ENCODE peak calls at places on chromosome 18, in six cellular contexts. L is uterus, M is right lobe of liver, S is IMR-90, G is transverse colon, Y is A549. B is an unnamed sample.

GRCh38 chr18:41761329-41762028 is 193.6 kb upstream of the PIK3C3 start:
- DNase-seq in Y (peak), G (no peak), S (peak), M (no peak), L (no peak), B (no peak)

GRCh38 chr18:31723998-31724711 is 36.5 kb downstream of the SLC25A52 start:
- DNase-seq in G (peak), M (peak), Y (no peak), S (no peak), L (peak), B (peak)

GRCh38 chr18:13823707-13824395 is at the start of gene MC5R:
- DNase-seq in Y (peak), S (peak), G (peak), M (peak), L (peak), B (peak)

GRCh38 chr18:39434223-39434622 is 1868.6 kb upstream of the CELF4 start:
- DNase-seq in S (no peak), G (no peak), L (no peak), Y (no peak), M (no peak), B (no peak)

GRCh38 chr18:13003466-13003896 is 12.3 kb downstream of the CEP192 start:
- DNase-seq in G (no peak), Y (peak), S (peak), L (no peak), M (no peak), B (no peak)

GRCh38 chr18:12432881-12433280 is 25.2 kb downstream of the PRELID3A start:
- DNase-seq in G (no peak), Y (no peak), S (no peak), M (no peak), L (no peak), B (no peak)

GRCh38 chr18:10057808-10058791 is 144.3 kb downstream of the VAPA start:
- DNase-seq in M (no peak), S (peak), Y (peak), L (no peak), G (no peak), B (no peak)

GRCh38 chr18:33269223-33269622 is 171.3 kb downstream of the CCDC178 start:
- DNase-seq in L (no peak), Y (no peak), S (no peak), M (no peak), G (no peak), B (no peak)

GRCh38 chr18:36942264-36942663 is 113.3 kb downstream of the KIAA1328 start:
- DNase-seq in M (no peak), L (no peak), Y (peak), S (peak), G (no peak), B (no peak)

GRCh38 chr18:79950440-79951341 is 762 bp downstream of the SLC66A2 start:
- DNase-seq in G (peak), M (peak), Y (no peak), S (peak), L (no peak), B (peak)

GRCh38 chr18:79952996-79953559 is 1.6 kb upstream of the SLC66A2 start:
- DNase-seq in Y (no peak), L (no peak), M (no peak), G (peak), S (no peak), B (no peak)

GRCh38 chr18:79949571-79950439 is 1.6 kb downstream of the SLC66A2 start:
- DNase-seq in S (no peak), G (peak), M (peak), L (no peak), Y (no peak), B (no peak)

GRCh38 chr18:79952457-79952995 is 1.1 kb upstream of the SLC66A2 start:
- DNase-seq in Y (no peak), M (no peak), S (no peak), G (peak), L (no peak), B (no peak)

DNA sequence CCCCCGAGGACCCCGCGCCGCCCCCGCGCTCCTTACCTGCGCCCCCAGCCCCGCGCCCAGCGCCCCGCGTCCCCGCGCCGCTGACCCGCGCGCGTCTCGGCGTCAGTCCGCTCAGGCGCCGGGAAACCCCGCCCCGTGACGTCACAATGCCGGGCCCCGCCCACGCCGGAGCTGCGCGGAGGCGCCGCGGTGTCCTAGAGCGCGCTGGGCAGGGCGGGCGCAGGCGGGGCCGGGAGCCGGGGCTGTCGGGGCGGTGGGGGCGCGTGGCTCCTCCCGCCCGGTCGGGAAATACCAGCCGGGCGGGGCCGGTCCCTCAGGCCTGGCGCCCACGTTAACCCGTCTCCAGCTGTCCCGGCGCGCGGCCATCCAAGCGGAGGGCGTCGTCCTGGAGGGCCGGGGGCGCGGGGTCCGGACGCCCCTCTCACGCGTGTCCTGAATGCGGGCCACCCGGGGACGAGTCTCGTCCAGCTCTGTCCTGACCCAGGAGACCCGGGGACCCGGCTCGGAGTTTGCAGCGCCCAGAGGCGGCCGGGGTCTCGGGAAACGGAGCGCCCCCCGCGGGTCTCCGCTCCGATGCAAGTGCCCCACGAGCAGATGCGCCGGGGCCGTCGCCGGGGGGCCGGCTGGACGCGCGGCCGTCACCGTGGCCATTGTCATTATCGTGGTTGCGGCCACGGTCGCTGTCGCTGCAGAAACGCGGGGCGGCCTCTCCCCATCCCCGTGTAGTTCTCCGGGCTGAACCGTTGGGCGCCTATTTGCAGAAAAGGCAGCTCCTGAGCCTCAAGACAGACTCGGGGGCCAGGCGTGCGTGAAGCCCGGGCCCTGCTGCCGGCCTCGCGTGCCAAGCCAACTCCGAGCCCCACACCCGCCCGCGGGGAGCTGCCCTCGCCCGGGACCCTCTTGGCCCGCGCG is at the start of gene SLC66A2:
- DNase-seq in M (peak), Y (peak), L (peak), S (peak), G (peak), B (peak)
- TF ChIP-seq POLR2A in M (peak), Y (peak), L (peak), S (peak), G (peak), B (no peak)

DNA sequence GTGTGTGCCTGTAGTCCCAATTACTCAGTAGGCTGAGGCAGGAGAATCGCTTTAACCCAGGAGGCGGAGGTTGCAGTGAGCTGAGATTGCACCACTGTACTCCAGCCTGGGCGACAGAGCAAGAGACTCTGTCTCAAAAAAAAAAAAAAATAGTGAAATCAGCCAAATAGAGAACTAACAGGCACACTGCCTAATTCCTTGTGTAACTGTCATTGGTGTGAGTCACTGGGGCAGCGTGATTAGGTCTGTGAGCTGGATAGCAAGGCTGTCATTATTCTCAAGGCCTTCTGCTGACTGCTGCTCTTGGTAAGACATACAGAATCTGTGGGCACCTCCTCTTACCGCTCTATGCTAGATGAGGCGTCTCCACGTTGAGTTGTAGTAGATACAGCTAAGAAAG is 270.3 kb downstream of the NEDD4L start:
- DNase-seq in G (peak), M (peak), Y (peak), S (peak), L (peak), B (peak)
- H3K27ac ChIP-seq in G (peak), M (peak), Y (peak), S (peak), L (peak), B (peak)

DNA sequence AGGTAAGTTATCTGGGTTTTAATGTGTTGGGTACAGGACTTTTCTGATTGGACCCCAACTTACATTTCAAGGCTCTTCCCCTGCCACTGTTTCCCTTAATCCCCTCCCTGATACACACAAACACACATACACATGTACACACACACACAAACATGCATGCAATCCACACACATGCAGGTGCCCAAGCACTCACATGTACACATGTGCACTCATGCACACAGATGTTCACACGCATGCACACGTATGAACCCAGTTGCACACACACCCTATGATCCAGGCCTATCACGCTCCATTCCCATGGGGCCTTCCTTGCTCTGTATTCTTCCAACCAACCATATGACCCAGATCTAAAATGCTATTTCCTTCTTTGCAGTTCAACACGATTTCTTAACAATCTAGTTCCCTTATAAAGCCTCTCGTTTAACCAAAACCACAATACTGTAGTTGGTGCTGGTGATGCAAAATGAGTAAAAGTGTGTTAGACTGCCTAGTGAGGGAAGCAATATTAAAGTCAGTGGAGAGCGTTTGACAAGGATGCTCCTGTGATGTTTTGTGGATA is 11.1 kb downstream of the SERPINB8 start:
- DNase-seq in Y (no peak), G (no peak), L (no peak), M (no peak), S (no peak), B (no peak)
- TF ChIP-seq POLR2A in Y (no peak), G (no peak), L (no peak), M (no peak), S (no peak), B (no peak)

DNA sequence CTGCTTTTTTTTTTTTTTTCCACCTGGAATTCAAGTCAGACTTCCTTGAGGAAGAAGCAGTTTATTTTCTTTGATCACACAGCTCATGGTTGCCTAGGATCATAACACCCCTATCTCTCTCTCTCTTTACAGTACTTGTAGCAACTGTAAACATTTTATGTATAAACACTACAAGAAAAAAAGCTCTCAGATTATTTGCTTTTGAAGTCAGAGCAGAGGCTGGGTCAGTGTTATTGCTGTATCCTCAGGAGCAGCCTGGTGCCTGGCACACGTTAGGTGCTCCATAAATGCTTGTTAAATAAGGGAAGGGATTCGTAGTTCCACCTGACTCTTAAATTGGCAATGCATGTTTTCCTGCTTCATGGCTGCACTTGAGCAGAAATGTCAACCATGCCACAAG is 221.2 kb downstream of the TGIF1 start:
- DNase-seq in Y (peak), M (no peak), L (no peak), S (peak), G (peak), B (no peak)
- H3K27ac ChIP-seq in Y (peak), M (no peak), L (no peak), S (no peak), G (peak), B (no peak)

GRCh38 chr18:59900222-59901128 is 679 bp downstream of the PMAIP1 start:
- DNase-seq in S (peak), G (peak), M (no peak), L (peak), Y (peak), B (peak)
- TF ChIP-seq POLR2A in S (peak), G (peak), M (no peak), L (no peak), Y (no peak), B (no peak)

GRCh38 chr18:58222439-58223125 is 178.6 kb downstream of the NEDD4L start:
- DNase-seq in L (no peak), G (no peak), M (no peak), S (peak), Y (no peak), B (no peak)
- H3K27ac ChIP-seq in L (peak), G (peak), M (no peak), S (no peak), Y (peak), B (peak)

DNA sequence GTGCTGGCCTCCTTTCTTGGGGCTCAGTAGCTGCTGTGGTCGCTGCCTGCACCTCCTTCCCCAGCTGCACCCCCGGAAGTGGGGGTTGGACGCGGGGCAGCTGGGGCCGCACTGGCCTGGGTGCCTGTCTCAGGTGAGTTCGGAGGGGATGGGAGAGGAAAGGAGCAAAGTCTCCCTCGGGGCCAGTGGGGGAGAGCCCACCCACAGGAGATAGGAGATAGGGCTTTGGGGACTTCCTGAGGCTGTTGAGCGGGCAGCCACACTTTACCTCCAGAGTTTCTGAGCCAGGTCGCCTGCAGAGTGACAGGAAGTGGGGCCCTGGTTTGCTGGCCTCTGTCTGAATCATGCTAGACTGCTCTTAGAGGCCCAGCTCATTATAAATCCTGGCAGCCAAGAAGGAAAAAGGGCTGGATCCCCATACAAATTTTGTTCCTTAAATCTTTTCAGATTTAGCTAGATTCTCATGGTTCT is 8.1 kb downstream of the MBP start:
- DNase-seq in M (no peak), Y (no peak), L (no peak), G (no peak), S (no peak), B (no peak)
- TF ChIP-seq POLR2A in M (no peak), Y (no peak), L (no peak), G (no peak), S (no peak), B (no peak)

GRCh38 chr18:7760967-7761946 is 194.1 kb downstream of the PTPRM start:
- DNase-seq in L (no peak), Y (peak), G (no peak), M (no peak), S (peak), B (no peak)

GRCh38 chr18:7766383-7766782 is 199.3 kb downstream of the PTPRM start:
- DNase-seq in M (no peak), Y (no peak), L (no peak), G (no peak), S (no peak), B (no peak)

GRCh38 chr18:7766817-7767216 is 199.7 kb downstream of the PTPRM start:
- DNase-seq in L (no peak), Y (no peak), M (no peak), G (no peak), S (no peak), B (no peak)

GRCh38 chr18:7758764-7759163 is 191.6 kb downstream of the PTPRM start:
- DNase-seq in L (no peak), S (no peak), M (no peak), G (no peak), Y (no peak), B (no peak)

GRCh38 chr18:7764406-7764805 is 197.3 kb downstream of the PTPRM start:
- DNase-seq in G (no peak), S (no peak), Y (no peak), M (no peak), L (no peak), B (no peak)
- H3K27ac ChIP-seq in G (no peak), S (no peak), Y (peak), M (no peak), L (no peak), B (no peak)

GRCh38 chr18:49491857-49492693 is 5.0 kb upstream of the C18orf32 start:
- DNase-seq in M (peak), L (peak), G (peak), S (peak), Y (peak), B (peak)
- TF ChIP-seq POLR2A in M (peak), L (peak), G (peak), S (peak), Y (peak), B (peak)

B was measured in body of pancreas.